ENCODE peak calls at places on chromosomes 7 and 10, in five cellular contexts. F, T, S, W and J are unnamed samples.

GRCh38 chr7:84799131-84799530 is 387.7 kb downstream of the SEMA3D start:
- DNase-seq in F (no peak), T (peak; percentile 8), S (no peak), W (no peak), J (peak; percentile 32)

GRCh38 chr10:99917963-99918825 is 91.6 kb downstream of the DNMBP start:
- DNase-seq in F (no peak), T (peak; percentile 72), S (no peak), W (peak; percentile 86), J (peak; percentile 61)

GRCh38 chr7:18468794-18469193 is 26.8 kb upstream of the HDAC9 start:
- DNase-seq in F (no peak), T (no peak), S (no peak), W (no peak), J (peak; percentile 17)

GRCh38 chr7:96388620-96389383 is 66.9 kb upstream of the SLC25A13 start:
- DNase-seq in F (no peak), T (peak; percentile 49), S (no peak), W (no peak), J (peak; percentile 67)

GRCh38 chr7:500521-501420 is 18.9 kb downstream of the PDGFA start:
- DNase-seq in F (peak; percentile 9), T (no peak), S (peak; percentile 40), W (no peak), J (no peak)

GRCh38 chr10:75432763-75433162 is 1.3 kb downstream of the LRMDA start:
- DNase-seq in F (no peak), T (no peak), S (no peak), W (peak; percentile 41), J (no peak)

GRCh38 chr7:121267612-121268011 is 61.2 kb upstream of the WNT16 start:
- DNase-seq in F (no peak), T (no peak), S (no peak), W (no peak), J (no peak)

GRCh38 chr7:78039791-78040776 is 241.5 kb downstream of the PHTF2 start:
- DNase-seq in F (peak; percentile 59), T (no peak), S (peak; percentile 55), W (peak; percentile 70), J (no peak)

GRCh38 chr7:105474045-105474444 is 48.0 kb downstream of the PUS7 start:
- DNase-seq in F (no peak), T (no peak), S (no peak), W (no peak), J (no peak)

GRCh38 chr7:55140221-55140980 is 121.6 kb downstream of the EGFR start:
- DNase-seq in F (no peak), T (peak; percentile 35), S (no peak), W (no peak), J (peak; percentile 86)

GRCh38 chr7:16471933-16472332 is 6.4 kb upstream of the SOSTDC1 start:
- DNase-seq in F (no peak), T (no peak), S (no peak), W (no peak), J (no peak)

GRCh38 chr10:12221323-12222298 is 25.6 kb downstream of the CDC123 start:
- DNase-seq in F (no peak), T (no peak), S (no peak), W (no peak), J (peak; percentile 44)

GRCh38 chr10:49679480-49679893 is at the start of gene C10orf53:
- DNase-seq in F (peak; percentile 29), T (peak; percentile 90), S (no peak), W (peak; percentile 89), J (peak; percentile 19)

GRCh38 chr10:28906934-28907333 is 229.6 kb downstream of the BAMBI start:
- DNase-seq in F (no peak), T (no peak), S (no peak), W (no peak), J (no peak)

GRCh38 chr7:44195901-44196300 is 4.9 kb upstream of the YKT6 start:
- DNase-seq in F (no peak), T (no peak), S (no peak), W (no peak), J (no peak)

GRCh38 chr7:44196450-44196872 is 4.3 kb upstream of the YKT6 start:
- DNase-seq in F (no peak), T (peak; percentile 75), S (no peak), W (peak; percentile 64), J (peak; percentile 37)

GRCh38 chr7:44193011-44193802 is 4.0 kb upstream of the GCK start:
- DNase-seq in F (no peak), T (no peak), S (no peak), W (no peak), J (no peak)

GRCh38 chr7:44194562-44195145 is 5.4 kb upstream of the GCK start:
- DNase-seq in F (no peak), T (no peak), S (no peak), W (no peak), J (no peak)

DNA sequence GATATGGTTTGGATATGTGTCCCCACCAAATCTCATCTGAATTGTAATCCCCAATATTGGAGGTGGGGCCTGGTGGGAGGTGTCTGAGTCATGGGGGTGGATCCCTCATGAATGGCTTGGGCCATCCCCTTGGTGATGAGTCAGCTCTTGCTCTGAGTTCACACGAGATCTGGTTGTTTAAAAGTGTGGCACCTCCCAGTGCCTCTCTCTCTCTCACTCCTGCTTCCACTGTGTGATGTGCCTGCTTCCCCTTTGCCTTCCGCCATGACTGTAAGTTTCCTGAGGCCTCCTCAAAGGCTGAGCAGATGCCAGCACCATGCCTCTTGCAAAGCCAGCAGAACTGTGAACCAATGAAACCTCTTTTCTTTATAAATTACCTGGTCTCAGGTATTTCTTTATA is 4.8 kb upstream of the GCK start:
- DNase-seq in F (no peak), T (no peak), S (no peak), W (no peak), J (peak; percentile 43)
- TF ChIP-seq CTCF in F (no peak), T (no peak), S (no peak), W (no peak), J (no peak)

DNA sequence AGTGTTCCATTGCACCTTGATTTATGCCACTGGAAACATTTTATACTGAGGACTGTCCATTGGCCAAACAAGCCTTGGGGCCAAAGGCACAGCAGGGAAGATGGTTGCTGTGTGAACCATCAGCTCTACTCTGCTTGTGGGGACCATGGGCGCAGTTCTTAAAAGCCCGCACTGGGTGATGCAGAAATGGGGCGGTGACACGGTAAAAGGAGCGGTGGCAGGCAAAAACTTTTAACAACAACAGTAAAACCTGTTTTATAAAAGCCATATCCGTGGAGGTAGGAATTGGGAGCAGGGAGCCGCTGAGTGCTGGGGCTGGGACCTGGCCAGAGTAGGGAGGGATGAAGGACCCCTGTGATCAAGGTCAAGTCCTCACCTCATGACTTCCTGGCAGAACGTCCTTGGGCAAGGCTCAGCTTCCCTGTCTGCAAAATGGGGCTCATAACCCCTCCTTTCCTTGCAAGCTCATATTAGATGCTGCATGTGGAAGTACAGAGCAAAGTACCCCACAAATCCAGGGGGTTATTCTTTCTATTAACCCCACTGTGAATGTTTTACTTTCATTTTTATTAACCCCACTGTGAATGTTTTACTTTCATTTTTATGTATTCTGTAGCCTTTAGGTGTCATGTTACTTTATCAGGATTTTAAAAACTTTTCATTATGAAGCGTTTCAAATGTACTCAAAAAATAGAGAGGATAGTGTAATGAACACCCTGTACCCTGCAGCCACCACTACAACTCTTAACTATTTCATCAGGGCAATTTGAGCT is 78.3 kb downstream of the GRK5 start:
- DNase-seq in F (no peak), T (no peak), S (peak; percentile 39), W (no peak), J (no peak)
- H3K4me1 ChIP-seq in F (peaks cover 59% of the 10 kb centered on the region), T (peaks cover 28% of the 10 kb centered on the region), S (peaks cover 72% of the 10 kb centered on the region), W (peaks cover 12% of the 10 kb centered on the region), J (no peaks in the 10 kb centered on the region)

GRCh38 chr10:69419761-69420126 is 3.0 kb upstream of the TACR2 start:
- DNase-seq in F (no peak), T (no peak), S (no peak), W (no peak), J (no peak)
- H3K27ac ChIP-seq in F (no peak overlapping the region), T (no peak overlapping the region), S (peak overlapping the region; percentile 65), W (no peak overlapping the region), J (no peak overlapping the region)

GRCh38 chr7:66145404-66145843 is 30.8 kb downstream of the CRCP start:
- DNase-seq in F (peak; percentile 60), T (no peak), S (no peak), W (no peak), J (no peak)

GRCh38 chr7:66143876-66144332 is 29.3 kb downstream of the CRCP start:
- DNase-seq in F (no peak), T (no peak), S (no peak), W (no peak), J (no peak)

GRCh38 chr7:66142334-66142733 is 27.7 kb downstream of the CRCP start:
- DNase-seq in F (no peak), T (no peak), S (no peak), W (no peak), J (no peak)

GRCh38 chr7:66140924-66141323 is 26.3 kb downstream of the CRCP start:
- DNase-seq in F (peak; percentile 60), T (peak; percentile 85), S (no peak), W (peak; percentile 51), J (peak; percentile 67)

GRCh38 chr7:66142996-66143395 is 28.3 kb downstream of the CRCP start:
- DNase-seq in F (no peak), T (no peak), S (no peak), W (no peak), J (peak; percentile 69)
- TF ChIP-seq CTCF in F (no peak), T (no peak), S (no peak), W (no peak), J (peak; percentile 38)

GRCh38 chr7:101813414-101814019 is 3.9 kb upstream of the CUX1 start:
- DNase-seq in F (no peak), T (no peak), S (no peak), W (no peak), J (no peak)
- H3K4me1 ChIP-seq in F (no peaks in the 10 kb centered on the region), T (peaks cover 10% of the 10 kb centered on the region), S (peaks cover 6% of the 10 kb centered on the region), W (peaks cover 19% of the 10 kb centered on the region), J (peaks cover 12% of the 10 kb centered on the region)

GRCh38 chr10:95963992-95964391 is 56.2 kb downstream of the CC2D2B start:
- DNase-seq in F (no peak), T (no peak), S (no peak), W (no peak), J (no peak)
- H3K27ac ChIP-seq in F (no peak overlapping the region), T (no peak overlapping the region), S (no peak overlapping the region), W (no peak overlapping the region), J (no peak overlapping the region)

GRCh38 chr7:101816499-101817030 is 861 bp upstream of the CUX1 start:
- DNase-seq in F (peak; percentile 65), T (peak; percentile 80), S (peak; percentile 72), W (peak; percentile 86), J (no peak)
- TF ChIP-seq CTCF in F (no peak), T (no peak), S (no peak), W (no peak), J (peak; percentile 26)